ENCODE peak calls at places on chromosomes 2 and 18, in eight cellular contexts. O is CD8-positive, alpha-beta memory T cell; A is cardiac muscle cell; M is IMR-90; U is A549; W is astrocyte; S is neuronal stem cell; P is uterus. Z is an unnamed sample. For H3K4me1, the result is how much of the 10 kb centered on the place peaks cover.

GRCh38 chr2:149000168-149000938 is 38.1 kb upstream of the LYPD6B start:
- DNase-seq in O (no peak), A (no peak), M (no peak), U (no peak), W (peak), S (no peak), P (no peak), Z (no peak)

GRCh38 chr2:100679211-100679610 is 116.4 kb downstream of the PDCL3 start:
- DNase-seq in O (no peak), A (no peak), M (no peak), U (no peak), W (no peak), S (no peak), P (no peak), Z (no peak)

GRCh38 chr2:99085400-99085799 is 56.1 kb upstream of the C2orf15 start:
- DNase-seq in O (no peak), A (peak), M (no peak), U (peak), W (no peak), S (no peak), P (no peak), Z (no peak)

GRCh38 chr2:150097402-150097801 is 390.1 kb downstream of the RND3 start:
- DNase-seq in O (no peak), A (no peak), M (no peak), U (no peak), W (no peak), S (no peak), P (no peak), Z (no peak)

GRCh38 chr18:3645384-3646156 is 195.6 kb downstream of the TGIF1 start:
- DNase-seq in O (no peak), A (no peak), M (no peak), U (no peak), W (no peak), S (no peak), P (no peak), Z (no peak)

GRCh38 chr2:2564300-2565085 is 233.4 kb upstream of the MYT1L start:
- DNase-seq in O (no peak), A (no peak), M (no peak), U (no peak), W (no peak), S (no peak), P (no peak), Z (no peak)

GRCh38 chr18:75280427-75281280 is 70.1 kb downstream of the TSHZ1 start:
- DNase-seq in O (no peak), A (no peak), M (peak), U (no peak), W (no peak), S (no peak), P (no peak), Z (no peak)

GRCh38 chr2:45698538-45698937 is 47.1 kb downstream of the PRKCE start:
- DNase-seq in O (no peak), A (no peak), M (no peak), U (no peak), W (no peak), S (no peak), P (no peak), Z (no peak)

GRCh38 chr2:145652992-145653545 is 1133.2 kb upstream of the ZEB2 start:
- DNase-seq in O (no peak), A (no peak), M (peak), U (no peak), W (peak), S (no peak), P (no peak), Z (peak)

GRCh38 chr2:100865819-100866462 is 46.0 kb downstream of the NPAS2 start:
- DNase-seq in O (no peak), A (no peak), M (peak), U (peak), W (no peak), S (no peak), P (no peak), Z (no peak)

GRCh38 chr2:128386066-128386465 is 67.4 kb upstream of the HS6ST1 start:
- DNase-seq in O (no peak), A (no peak), M (no peak), U (no peak), W (no peak), S (no peak), P (no peak), Z (no peak)
- H3K4me1 ChIP-seq in O (under half), A (under half), M (under half), U (under half), W (under half), S (under half), P (under half), Z (under half)

GRCh38 chr2:182868049-182868422 is 1.6 kb upstream of the FRZB start:
- DNase-seq in O (no peak), A (no peak), M (no peak), U (no peak), W (no peak), S (peak), P (no peak), Z (peak)

GRCh38 chr2:182864949-182865348 is 1.5 kb downstream of the FRZB start:
- DNase-seq in O (no peak), A (no peak), M (no peak), U (no peak), W (no peak), S (no peak), P (no peak), Z (no peak)

GRCh38 chr2:182867411-182868048 is 1.1 kb upstream of the FRZB start:
- DNase-seq in O (no peak), A (no peak), M (no peak), U (no peak), W (no peak), S (peak), P (no peak), Z (peak)

GRCh38 chr2:182866461-182867369 is at the start of gene FRZB:
- DNase-seq in O (no peak), A (peak), M (peak), U (no peak), W (peak), S (peak), P (peak), Z (peak)

GRCh38 chr2:182866095-182866460 is 359 bp downstream of the FRZB start:
- DNase-seq in O (no peak), A (peak), M (no peak), U (no peak), W (no peak), S (no peak), P (peak), Z (no peak)
- H3K4me3 ChIP-seq in O (no peak), A (peak), M (peak), U (no peak), W (peak), S (peak), P (peak), Z (peak)

DNA sequence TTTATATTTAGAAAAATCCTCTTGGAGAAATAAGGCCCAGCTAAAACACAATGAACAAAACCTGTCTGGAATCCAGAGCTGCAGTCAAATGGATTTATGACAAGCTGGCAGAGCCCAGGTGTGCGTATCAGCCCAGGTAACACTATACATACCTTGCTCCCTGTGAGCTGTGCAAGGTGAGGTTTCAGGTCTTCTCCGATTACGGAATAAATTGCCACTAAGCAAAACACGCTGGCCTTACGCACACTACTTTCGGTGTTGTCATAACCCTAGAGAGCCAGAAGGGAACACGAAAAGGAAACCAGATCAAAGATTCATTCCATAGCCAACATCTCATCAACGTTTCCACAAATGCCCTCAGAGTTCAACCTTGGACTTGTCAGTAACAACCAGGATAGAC is 61.9 kb upstream of the TFCP2L1 start:
- DNase-seq in O (no peak), A (no peak), M (no peak), U (no peak), W (no peak), S (no peak), P (no peak), Z (no peak)
- H3K4me1 ChIP-seq in O (under half), A (under half), M (under half), U (under half), W (under half), S (under half), P (under half), Z (under half)

DNA sequence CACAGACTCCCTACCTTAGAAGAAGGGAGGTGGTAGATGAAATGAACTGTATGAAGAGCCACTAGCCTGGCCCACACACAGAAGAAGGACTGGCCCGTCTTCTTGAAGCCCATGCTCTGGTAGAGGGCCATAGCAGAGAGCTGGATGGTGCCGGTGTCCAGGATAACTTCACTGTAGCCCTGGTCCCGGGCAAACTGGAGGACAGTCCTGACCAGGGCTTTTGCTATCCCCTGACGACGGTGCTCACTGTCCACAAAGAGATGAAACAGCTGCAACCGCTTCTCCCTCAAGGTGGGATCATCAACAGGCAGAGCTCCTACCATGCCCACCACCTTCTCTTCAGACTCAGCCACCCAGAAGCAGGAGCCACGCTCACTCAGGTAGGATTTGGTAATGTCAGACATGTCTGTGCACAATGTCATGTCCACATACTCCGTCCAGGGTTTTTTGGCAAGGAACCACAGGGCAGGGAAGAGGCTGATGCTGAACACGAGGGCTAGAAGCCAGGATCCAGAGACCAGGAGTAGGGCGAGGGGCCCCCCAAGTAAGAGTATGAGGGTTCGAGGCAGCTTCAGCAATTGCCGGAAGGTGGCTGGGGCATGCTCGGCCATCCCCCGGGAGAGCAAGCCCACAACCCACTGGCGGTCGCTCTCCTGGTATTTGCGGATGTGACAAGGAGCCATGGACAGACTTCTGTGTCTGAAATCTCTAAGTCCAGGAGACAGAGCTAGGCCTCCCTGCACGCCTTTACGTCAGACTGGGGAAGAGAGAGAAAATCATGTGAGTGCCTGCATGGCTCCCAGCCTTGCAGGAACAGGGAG is 1.1 kb downstream of the NAT8 start:
- DNase-seq in O (no peak), A (no peak), M (no peak), U (no peak), W (no peak), S (no peak), P (no peak), Z (no peak)
- H3K4me3 ChIP-seq in O (no peak), A (no peak), M (no peak), U (no peak), W (no peak), S (no peak), P (no peak), Z (no peak)

DNA sequence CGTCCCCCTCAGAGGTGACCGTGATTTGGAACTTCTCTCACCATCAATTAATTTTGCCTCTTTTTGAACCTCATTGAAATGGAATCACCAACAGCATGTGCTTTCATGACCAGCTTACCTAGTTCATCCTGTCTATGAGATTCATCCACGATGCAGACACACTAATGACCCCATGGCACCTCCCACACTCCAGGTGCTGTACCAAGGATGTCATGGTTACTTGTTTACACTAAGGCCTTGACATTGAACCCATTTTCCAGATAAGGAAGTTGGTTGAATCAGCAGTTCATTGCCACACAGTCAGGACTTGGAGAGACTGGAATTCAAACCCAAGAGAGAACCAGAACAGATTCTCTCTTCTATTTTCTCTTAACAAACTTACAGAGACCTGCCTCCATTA is 139.0 kb downstream of the ZFP36L2 start:
- DNase-seq in O (no peak), A (no peak), M (no peak), U (no peak), W (no peak), S (no peak), P (no peak), Z (no peak)
- H3K4me1 ChIP-seq in O (under half), A (under half), M (half or more), U (half or more), W (half or more), S (under half), P (under half), Z (under half)

GRCh38 chr2:175648577-175649063 is 353.4 kb downstream of the LNPK start:
- DNase-seq in O (no peak), A (no peak), M (no peak), U (no peak), W (no peak), S (no peak), P (no peak), Z (no peak)
- H3K4me3 ChIP-seq in O (no peak), A (no peak), M (no peak), U (no peak), W (no peak), S (no peak), P (no peak), Z (no peak)

DNA sequence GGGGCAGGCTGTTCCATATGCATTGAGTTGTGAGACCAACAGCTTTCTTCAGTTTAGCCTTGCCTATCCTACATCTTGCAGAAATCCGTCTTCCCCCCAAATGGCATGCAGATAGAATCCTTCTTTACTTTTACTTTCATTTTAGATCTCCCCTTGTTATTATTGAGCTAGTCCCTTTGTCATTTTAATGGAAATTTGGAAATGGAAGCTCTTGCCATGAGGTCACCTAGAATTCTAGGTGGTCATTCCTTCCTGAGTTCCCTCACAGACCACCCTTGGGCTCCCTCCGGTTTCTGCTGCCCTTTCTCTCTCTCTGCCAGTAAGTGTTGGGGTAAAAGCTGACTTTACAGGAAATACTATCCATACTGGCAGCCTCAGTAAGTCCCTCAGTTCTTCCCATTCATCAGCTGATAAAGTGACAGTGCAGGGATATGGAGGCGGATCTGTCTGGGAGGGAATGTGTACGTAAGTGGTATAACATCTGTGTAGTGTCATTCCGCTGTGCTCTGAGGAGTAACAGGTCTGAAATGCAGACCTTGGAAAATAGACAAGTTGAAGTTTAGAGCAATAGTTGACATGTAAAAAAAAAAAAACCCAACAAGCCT is 30.3 kb downstream of the ARHGAP25 start:
- DNase-seq in O (no peak), A (peak), M (peak), U (no peak), W (peak), S (no peak), P (no peak), Z (no peak)
- H3K4me1 ChIP-seq in O (half or more), A (under half), M (under half), U (under half), W (under half), S (under half), P (under half), Z (under half)

GRCh38 chr2:233061007-233061590 is 957 bp downstream of the INPP5D start:
- DNase-seq in O (no peak), A (no peak), M (no peak), U (no peak), W (no peak), S (no peak), P (no peak), Z (no peak)

GRCh38 chr2:233063269-233063975 is 3.3 kb downstream of the INPP5D start:
- DNase-seq in O (no peak), A (peak), M (no peak), U (no peak), W (no peak), S (no peak), P (no peak), Z (no peak)

GRCh38 chr2:233062946-233063268 is 2.8 kb downstream of the INPP5D start:
- DNase-seq in O (no peak), A (no peak), M (no peak), U (no peak), W (no peak), S (no peak), P (no peak), Z (no peak)

GRCh38 chr2:233061591-233062446 is 1.7 kb downstream of the INPP5D start:
- DNase-seq in O (no peak), A (no peak), M (peak), U (no peak), W (no peak), S (no peak), P (no peak), Z (peak)

DNA sequence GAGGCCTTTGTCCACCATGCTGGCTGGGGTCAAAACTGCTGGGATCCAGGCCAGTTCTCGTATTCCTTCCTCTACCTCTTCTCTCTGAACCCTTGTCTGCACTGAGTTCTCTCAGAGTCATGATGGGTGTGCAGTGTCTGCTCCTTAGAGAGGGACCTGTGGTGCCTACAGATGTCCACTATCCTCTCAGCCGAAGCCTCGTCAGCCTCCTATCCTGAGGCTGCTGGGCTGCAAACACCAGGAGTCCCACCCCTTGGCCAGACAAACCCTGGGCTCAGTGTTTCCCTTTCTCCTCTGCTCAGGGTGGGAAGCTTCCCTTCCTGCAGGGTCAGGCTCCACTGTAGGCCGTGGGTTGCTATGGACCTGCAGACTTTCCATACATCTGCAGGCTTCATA is 2.3 kb downstream of the INPP5D start:
- DNase-seq in O (no peak), A (no peak), M (no peak), U (no peak), W (no peak), S (no peak), P (no peak), Z (no peak)
- H3K4me3 ChIP-seq in O (peak), A (no peak), M (no peak), U (no peak), W (no peak), S (no peak), P (no peak), Z (no peak)